ENCODE peak calls at places on chromosomes 6 and 20, in ten cellular contexts. M is SJSA1; X is NCI-H1436; C is pulmonary artery endothelial cell; V is effector CD4-positive, alpha-beta T cell; T is natural killer cell; P is T-helper 2 cell; Q is brain microvascular endothelial cell; A is left ventricle myocardium inferior; Z is NCI-H774. L is an unnamed sample.
A peak's percentile ranks its signal among the peaks of the same experiment; 100 is the strongest.

GRCh38 chr6:30101423-30101938 is 11.4 kb downstream of the TRIM31 start:
- DNase-seq in C (no peak), X (no peak), Q (no peak), A (no peak), M (no peak), P (no peak), Z (no peak), V (no peak), T (no peak), L (no peak)

GRCh38 chr6:31659649-31660223 is 842 bp downstream of the C6orf47 start:
- DNase-seq in P (no peak), Z (peak; percentile 0), C (no peak), M (peak; percentile 35), X (no peak), V (no peak), T (no peak), A (no peak), Q (no peak), L (peak; percentile 38)

GRCh38 chr20:20215976-20216727 is 151.8 kb upstream of the INSM1 start:
- DNase-seq in P (peak; percentile 49), Q (no peak), A (peak; percentile 43), C (no peak), X (peak; percentile 48), Z (peak; percentile 89), M (no peak), T (peak; percentile 66), V (no peak), L (no peak)

GRCh38 chr20:1835126-1835525 is 60.1 kb upstream of the SIRPA start:
- DNase-seq in A (no peak), V (no peak), X (no peak), Z (no peak), M (no peak), Q (no peak), P (no peak), T (no peak), C (no peak), L (no peak)

GRCh38 chr20:40812415-40813212 is 123.6 kb upstream of the MAFB start:
- DNase-seq in Q (no peak), Z (no peak), X (no peak), P (no peak), V (no peak), A (no peak), M (no peak), T (no peak), C (no peak), L (no peak)

GRCh38 chr6:1553562-1554088 is 56.1 kb upstream of the FOXC1 start:
- DNase-seq in M (no peak), P (no peak), V (no peak), Q (no peak), X (no peak), T (no peak), A (no peak), Z (no peak), C (no peak), L (no peak)

GRCh38 chr20:14536738-14537137 is 199.3 kb upstream of the FLRT3 start:
- DNase-seq in Z (no peak), V (no peak), X (no peak), T (no peak), Q (no peak), P (no peak), M (no peak), A (no peak), C (no peak), L (no peak)

GRCh38 chr6:44367686-44368085 is 19.8 kb upstream of the CDC5L start:
- DNase-seq in P (no peak), T (no peak), Q (no peak), X (no peak), M (no peak), Z (no peak), A (no peak), V (no peak), C (no peak), L (no peak)

GRCh38 chr6:80143312-80143960 is 37.0 kb downstream of the BCKDHB start:
- DNase-seq in C (peak; percentile 24), Q (peak; percentile 87), X (no peak), Z (no peak), V (no peak), T (no peak), M (peak; percentile 75), A (peak; percentile 37), P (no peak), L (peak; percentile 88)

GRCh38 chr6:87837444-87837843 is 135.4 kb upstream of the AKIRIN2 start:
- DNase-seq in V (no peak), Z (no peak), M (no peak), P (no peak), A (no peak), X (no peak), T (no peak), C (no peak), Q (no peak), L (no peak)

GRCh38 chr6:31267504-31268371 is 4.2 kb downstream of the HLA-C start:
- DNase-seq in V (no peak), M (peak; percentile 4), C (no peak), A (no peak), X (no peak), T (no peak), Q (no peak), Z (no peak), P (peak; percentile 22), L (no peak)

GRCh38 chr20:24977336-24977735 is 15.2 kb downstream of the APMAP start:
- DNase-seq in P (no peak), V (no peak), Z (no peak), A (no peak), T (no peak), X (no peak), M (no peak), C (no peak), Q (no peak), L (no peak)

GRCh38 chr6:46015119-46015968 is at the start of gene CLIC5:
- DNase-seq in V (no peak), T (no peak), Z (peak; percentile 25), M (no peak), Q (no peak), A (peak; percentile 77), X (no peak), C (no peak), P (peak; percentile 28), L (no peak)

GRCh38 chr20:17560344-17561074 is 9.4 kb upstream of the DSTN start:
- DNase-seq in V (no peak), M (no peak), C (no peak), A (no peak), Q (no peak), Z (no peak), T (no peak), X (no peak), P (no peak), L (no peak)

GRCh38 chr6:160362556-160362955 is 14.4 kb downstream of the SLC22A3 start:
- DNase-seq in V (no peak), X (no peak), Z (no peak), C (no peak), P (no peak), Q (no peak), A (no peak), M (no peak), T (no peak), L (no peak)

GRCh38 chr20:63767886-63768285 is 28.3 kb downstream of the SLC2A4RG start:
- DNase-seq in A (no peak), T (no peak), C (no peak), M (no peak), X (no peak), V (no peak), Z (no peak), P (no peak), Q (no peak), L (no peak)

GRCh38 chr6:160035693-160036330 is 66.9 kb downstream of the IGF2R start:
- DNase-seq in X (no peak), V (no peak), C (no peak), Q (no peak), P (no peak), A (no peak), M (no peak), Z (no peak), T (no peak), L (no peak)

GRCh38 chr6:73727114-73727513 is 31.1 kb downstream of the CD109 start:
- DNase-seq in V (no peak), C (no peak), T (no peak), Q (no peak), X (no peak), M (no peak), Z (no peak), A (no peak), P (no peak), L (no peak)

GRCh38 chr6:89239338-89239737 is 22.2 kb upstream of the GABRR1 start:
- DNase-seq in A (no peak), Q (no peak), P (peak; percentile 31), C (no peak), X (no peak), M (no peak), T (no peak), Z (no peak), V (no peak), L (no peak)

GRCh38 chr6:155162682-155163081 is 101.1 kb upstream of the CLDN20 start:
- DNase-seq in T (no peak), Q (no peak), P (no peak), M (peak; percentile 87), V (no peak), A (no peak), Z (no peak), X (no peak), C (no peak), L (peak; percentile 67)

GRCh38 chr6:7301702-7302101 is 11.3 kb downstream of the SSR1 start:
- DNase-seq in P (no peak), A (no peak), X (no peak), M (no peak), T (no peak), V (no peak), C (no peak), Z (no peak), Q (no peak), L (no peak)

GRCh38 chr20:32830437-32830836 is 10.7 kb downstream of the MAPRE1 start:
- DNase-seq in P (no peak), Z (no peak), Q (peak; percentile 36), T (no peak), X (no peak), A (no peak), C (no peak), M (no peak), V (no peak), L (peak; percentile 53)

GRCh38 chr6:14661696-14662095 is 544.1 kb downstream of the CD83 start:
- DNase-seq in V (no peak), Z (no peak), T (no peak), M (no peak), C (no peak), Q (no peak), A (no peak), X (no peak), P (no peak), L (no peak)

L was measured in fibroblast of lung.